ENCODE peak calls at places on chromosomes 7 and 10, in seven cellular contexts. N is NCI-H1417 treated with DMSO at 0.1 percent for 48 hours; V is activated T-helper 9 cell treated with anti-CD3 and anti-CD28 coated beads, Interleukin-2, amount 50 U/mL, for 16 hours; K is AG20443; O is T-helper 17 cell; B is gastrocnemius medialis; A is bronchial epithelial cell. L is an unnamed sample.

GRCh38 chr10:110860576-110861241 is 11.0 kb upstream of the PDCD4 start:
- DNase-seq in N (no peak), V (no peak), K (no peak), O (peak; percentile 28), B (no peak), A (peak; percentile 61), L (no peak)

GRCh38 chr7:14698239-14698638 is 204.3 kb downstream of the DGKB start:
- DNase-seq in N (no peak), V (no peak), K (no peak), O (no peak), B (no peak), A (peak; percentile 15), L (no peak)

GRCh38 chr7:126803060-126803665 is 449.6 kb downstream of the GRM8 start:
- DNase-seq in N (no peak), V (no peak), K (peak; percentile 64), O (peak; percentile 5), B (no peak), A (peak; percentile 71), L (peak; percentile 50)

GRCh38 chr10:124703778-124704427 is 40.3 kb downstream of the FAM53B start:
- DNase-seq in N (no peak), V (no peak), K (peak; percentile 56), O (no peak), B (peak; percentile 95), A (no peak), L (no peak)

GRCh38 chr10:102235598-102235920 is 5.8 kb downstream of the PITX3 start:
- DNase-seq in N (no peak), V (no peak), K (peak; percentile 29), O (no peak), B (no peak), A (peak; percentile 88), L (no peak)

GRCh38 chr10:58431903-58432302 is 46.7 kb downstream of the TFAM start:
- DNase-seq in N (no peak), V (no peak), K (no peak), O (no peak), B (no peak), A (no peak), L (no peak)

GRCh38 chr7:102146989-102147388 is 139.7 kb upstream of the SH2B2 start:
- DNase-seq in N (no peak), V (no peak), K (peak; percentile 39), O (no peak), B (peak; percentile 89), A (no peak), L (peak; percentile 86)

GRCh38 chr10:28677889-28678686 is 767 bp downstream of the BAMBI start:
- DNase-seq in N (no peak), V (no peak), K (peak; percentile 39), O (peak; percentile 6), B (no peak), A (peak; percentile 22), L (no peak)

GRCh38 chr10:5538446-5538845 is 13.7 kb downstream of the CALML3 start:
- DNase-seq in N (no peak), V (no peak), K (peak; percentile 47), O (no peak), B (no peak), A (peak; percentile 80), L (no peak)

GRCh38 chr10:84196941-84197340 is 2.6 kb downstream of the CDHR1 start:
- DNase-seq in N (no peak), V (no peak), K (no peak), O (no peak), B (no peak), A (no peak), L (no peak)

GRCh38 chr7:136911362-136911761 is 42.9 kb downstream of the CHRM2 start:
- DNase-seq in N (no peak), V (no peak), K (peak; percentile 31), O (no peak), B (no peak), A (peak; percentile 7), L (no peak)

GRCh38 chr10:99540673-99541531 is 8.2 kb downstream of the NKX2-3 start:
- DNase-seq in N (no peak), V (no peak), K (no peak), O (no peak), B (no peak), A (no peak), L (no peak)

GRCh38 chr10:71237843-71238623 is 25.7 kb downstream of the UNC5B start:
- DNase-seq in N (no peak), V (no peak), K (no peak), O (no peak), B (no peak), A (no peak), L (no peak)

GRCh38 chr10:48501806-48502771 is 102.8 kb downstream of the ARHGAP22 start:
- DNase-seq in N (no peak), V (no peak), K (no peak), O (no peak), B (no peak), A (no peak), L (peak; percentile 78)

GRCh38 chr7:100435401-100436304 is 644 bp downstream of the PPP1R35 start:
- DNase-seq in N (no peak), V (peak; percentile 28), K (peak; percentile 44), O (peak; percentile 34), B (no peak), A (peak; percentile 24), L (peak; percentile 13)

GRCh38 chr7:115476666-115477065 is 553.9 kb downstream of the TFEC start:
- DNase-seq in N (peak; percentile 87), V (no peak), K (peak; percentile 11), O (no peak), B (no peak), A (no peak), L (no peak)

GRCh38 chr7:120805636-120806388 is 52.1 kb downstream of the TSPAN12 start:
- DNase-seq in N (peak; percentile 60), V (peak; percentile 10), K (peak; percentile 67), O (peak; percentile 37), B (peak; percentile 14), A (peak; percentile 41), L (peak; percentile 28)

GRCh38 chr7:69799990-69800389 is 201.7 kb downstream of the AUTS2 start:
- DNase-seq in N (no peak), V (no peak), K (no peak), O (no peak), B (no peak), A (no peak), L (no peak)

GRCh38 chr10:50275650-50276235 is 24.4 kb upstream of the ASAH2 start:
- DNase-seq in N (no peak), V (peak; percentile 2), K (peak; percentile 44), O (no peak), B (no peak), A (peak; percentile 37), L (peak; percentile 23)

GRCh38 chr10:2920638-2921037 is 146.7 kb upstream of the PFKP start:
- DNase-seq in N (no peak), V (no peak), K (no peak), O (no peak), B (no peak), A (peak; percentile 15), L (no peak)

GRCh38 chr7:80699030-80699638 is 60.7 kb downstream of the CD36 start:
- DNase-seq in N (peak; percentile 16), V (no peak), K (peak; percentile 38), O (no peak), B (no peak), A (peak; percentile 58), L (peak; percentile 36)

GRCh38 chr7:125033506-125033905 is 103.9 kb upstream of the POT1 start:
- DNase-seq in N (no peak), V (no peak), K (peak; percentile 4), O (no peak), B (no peak), A (no peak), L (no peak)

GRCh38 chr7:81244213-81244612 is 325.4 kb upstream of the SEMA3C start:
- DNase-seq in N (no peak), V (no peak), K (no peak), O (no peak), B (no peak), A (peak; percentile 50), L (no peak)

GRCh38 chr7:156752371-156753297 is 112.1 kb downstream of the RNF32 start:
- DNase-seq in N (no peak), V (no peak), K (no peak), O (no peak), B (no peak), A (no peak), L (peak; percentile 8)

GRCh38 chr10:27504897-27505457 is 873 bp downstream of the RAB18 start:
- DNase-seq in N (no peak), V (no peak), K (peak; percentile 17), O (no peak), B (no peak), A (peak; percentile 69), L (no peak)

GRCh38 chr7:27141138-27141537 is 2.3 kb downstream of the HOXA5 start:
- DNase-seq in N (no peak), V (no peak), K (no peak), O (no peak), B (no peak), A (no peak), L (no peak)

GRCh38 chr7:42549212-42549611 is 312.2 kb upstream of the GLI3 start:
- DNase-seq in N (no peak), V (no peak), K (no peak), O (no peak), B (no peak), A (no peak), L (no peak)

GRCh38 chr7:107237451-107237850 is 68.6 kb downstream of the HBP1 start:
- DNase-seq in N (no peak), V (no peak), K (no peak), O (no peak), B (no peak), A (no peak), L (no peak)

GRCh38 chr7:291302-292092 is 1.5 kb downstream of the FOXL3 start:
- DNase-seq in N (no peak), V (no peak), K (peak; percentile 73), O (no peak), B (no peak), A (no peak), L (no peak)

GRCh38 chr10:123044391-123044790 is 35.6 kb downstream of the ACADSB start:
- DNase-seq in N (peak; percentile 51), V (no peak), K (no peak), O (no peak), B (no peak), A (peak; percentile 43), L (peak; percentile 39)